ENCODE peak calls at places on chromosomes 16 and 17, in seven cellular contexts. T is CD4-positive, alpha-beta memory T cell; E is testis; V is CD4-positive, alpha-beta T cell; I is heart right ventricle; Z is adrenal gland; O is ascending aorta. D is an unnamed sample.
A peak's percentile ranks its signal among the peaks of the same experiment; 100 is the strongest.

GRCh38 chr17:34391241-34391640 is 28.2 kb upstream of the CCL1 start:
- DNase-seq in O (no peak), Z (no peak), E (no peak), T (no peak), I (no peak), V (no peak), D (no peak)

GRCh38 chr16:80570106-80570478 is 29.3 kb downstream of the DYNLRB2 start:
- DNase-seq in O (no peak), E (no peak), I (no peak), V (no peak), Z (no peak), T (no peak), D (no peak)

GRCh38 chr16:57045694-57046381 is 46.5 kb upstream of the CPNE2 start:
- DNase-seq in I (peak; percentile 73), Z (no peak), V (peak; percentile 24), T (no peak), E (peak; percentile 85), O (no peak), D (peak; percentile 48)

GRCh38 chr16:71254832-71255560 is 24.5 kb upstream of the HYDIN start:
- DNase-seq in E (no peak), Z (no peak), O (no peak), T (no peak), I (no peak), V (no peak), D (no peak)

GRCh38 chr16:347203-347602 is 5.3 kb downstream of the AXIN1 start:
- DNase-seq in E (no peak), Z (no peak), O (no peak), V (no peak), I (no peak), T (no peak), D (no peak)

GRCh38 chr17:16818340-16818739 is 128.3 kb downstream of the CCDC144A start:
- DNase-seq in I (no peak), V (no peak), T (no peak), E (no peak), O (no peak), Z (no peak), D (no peak)

GRCh38 chr16:2512920-2513404 is 790 bp upstream of the ATP6V0C start:
- DNase-seq in T (peak; percentile 58), I (no peak), E (no peak), Z (peak; percentile 54), V (no peak), O (no peak), D (no peak)

GRCh38 chr17:79557724-79558572 is 52.9 kb downstream of the RBFOX3 start:
- DNase-seq in O (no peak), E (peak; percentile 17), Z (no peak), V (no peak), T (no peak), I (no peak), D (no peak)

GRCh38 chr16:73057369-73058210 is 9.7 kb upstream of the ZFHX3 start:
- DNase-seq in T (no peak), I (peak; percentile 45), V (no peak), O (no peak), E (peak; percentile 40), Z (peak; percentile 55), D (no peak)

GRCh38 chr17:60393840-60394529 is 2.1 kb upstream of the USP32 start:
- DNase-seq in V (no peak), T (no peak), I (no peak), E (no peak), O (no peak), Z (no peak), D (no peak)

GRCh38 chr16:19126300-19126699 is 12.5 kb downstream of the ITPRIPL2 start:
- DNase-seq in T (no peak), E (no peak), Z (no peak), V (no peak), I (no peak), O (no peak), D (no peak)

GRCh38 chr16:69057400-69058378 is 47.8 kb upstream of the HAS3 start:
- DNase-seq in E (no peak), O (no peak), I (no peak), Z (peak; percentile 53), T (no peak), V (no peak), D (no peak)

GRCh38 chr16:86118467-86119307 is 219.7 kb downstream of the IRF8 start:
- DNase-seq in T (no peak), E (no peak), O (no peak), V (no peak), I (no peak), Z (no peak), D (no peak)
- H3K27me3 ChIP-seq in T (no peaks in the 10 kb centered on the region), E (no peaks in the 10 kb centered on the region), O (peaks cover 4% of the 10 kb centered on the region), V (peaks cover 21% of the 10 kb centered on the region), I (peaks cover 62% of the 10 kb centered on the region), Z (peaks cover 18% of the 10 kb centered on the region), D (no peaks in the 10 kb centered on the region)

GRCh38 chr17:44363613-44364159 is at the start of gene FAM171A2:
- DNase-seq in V (peak; percentile 64), I (peak; percentile 73), T (no peak), E (peak; percentile 57), Z (no peak), O (no peak), D (peak; percentile 63)

GRCh38 chr17:44362056-44362355 is 1.6 kb downstream of the FAM171A2 start:
- DNase-seq in I (no peak), Z (no peak), T (no peak), O (no peak), V (no peak), E (no peak), D (no peak)

GRCh38 chr17:44362479-44362963 is 1.1 kb downstream of the FAM171A2 start:
- DNase-seq in E (no peak), T (no peak), I (peak; percentile 12), O (no peak), Z (no peak), V (no peak), D (no peak)

GRCh38 chr17:44361292-44362055 is 2.2 kb downstream of the FAM171A2 start:
- DNase-seq in V (no peak), T (no peak), Z (no peak), O (no peak), I (no peak), E (no peak), D (no peak)

GRCh38 chr17:44362964-44363612 is 565 bp downstream of the FAM171A2 start:
- DNase-seq in V (no peak), Z (no peak), O (no peak), I (peak; percentile 24), T (no peak), E (no peak), D (no peak)
- H3K27ac ChIP-seq in V (no peak overlapping the region), Z (no peak overlapping the region), O (no peak overlapping the region), I (peak overlapping the region; percentile 35), T (no peak overlapping the region), E (peak overlapping the region; percentile 30), D (peak overlapping the region; percentile 43)

DNA sequence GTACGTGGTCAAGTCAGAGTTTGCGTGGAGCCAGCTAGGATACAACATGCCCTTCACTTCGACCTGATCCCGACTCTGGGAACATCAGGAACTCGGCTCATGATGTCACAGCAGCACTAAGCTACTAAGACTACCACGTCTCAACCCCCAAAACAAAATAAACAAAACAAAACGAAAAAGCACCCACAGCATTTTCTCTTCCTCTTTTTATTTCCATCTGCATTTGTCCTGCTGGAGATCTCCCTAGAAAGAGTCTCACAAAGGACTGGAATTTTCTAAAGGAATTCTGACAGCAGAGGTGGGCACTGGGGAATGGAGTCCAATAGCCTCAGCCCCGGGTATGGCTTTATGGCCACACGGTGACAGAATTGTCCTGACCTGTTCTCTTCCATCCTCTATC is 196.6 kb downstream of the SALL1 start:
- DNase-seq in Z (no peak), I (no peak), V (no peak), O (no peak), T (no peak), E (no peak), D (no peak)
- H3K27me3 ChIP-seq in Z (no peaks in the 10 kb centered on the region), I (no peaks in the 10 kb centered on the region), V (peaks cover 12% of the 10 kb centered on the region), O (no peaks in the 10 kb centered on the region), T (no peaks in the 10 kb centered on the region), E (no peaks in the 10 kb centered on the region), D (no peaks in the 10 kb centered on the region)

GRCh38 chr16:86519007-86519648 is 8.8 kb downstream of the FOXF1 start:
- DNase-seq in O (no peak), V (no peak), I (no peak), T (peak; percentile 1), E (no peak), Z (no peak), D (no peak)

GRCh38 chr16:86515780-86516617 is 5.7 kb downstream of the FOXF1 start:
- DNase-seq in Z (no peak), V (no peak), O (no peak), T (peak; percentile 13), E (no peak), I (no peak), D (peak; percentile 24)

GRCh38 chr16:86517033-86517432 is 6.7 kb downstream of the FOXF1 start:
- DNase-seq in V (no peak), I (no peak), O (no peak), E (no peak), T (no peak), Z (no peak), D (no peak)

GRCh38 chr16:86516618-86517003 is 6.3 kb downstream of the FOXF1 start:
- DNase-seq in O (no peak), Z (no peak), I (no peak), V (no peak), E (no peak), T (peak; percentile 15), D (no peak)

DNA sequence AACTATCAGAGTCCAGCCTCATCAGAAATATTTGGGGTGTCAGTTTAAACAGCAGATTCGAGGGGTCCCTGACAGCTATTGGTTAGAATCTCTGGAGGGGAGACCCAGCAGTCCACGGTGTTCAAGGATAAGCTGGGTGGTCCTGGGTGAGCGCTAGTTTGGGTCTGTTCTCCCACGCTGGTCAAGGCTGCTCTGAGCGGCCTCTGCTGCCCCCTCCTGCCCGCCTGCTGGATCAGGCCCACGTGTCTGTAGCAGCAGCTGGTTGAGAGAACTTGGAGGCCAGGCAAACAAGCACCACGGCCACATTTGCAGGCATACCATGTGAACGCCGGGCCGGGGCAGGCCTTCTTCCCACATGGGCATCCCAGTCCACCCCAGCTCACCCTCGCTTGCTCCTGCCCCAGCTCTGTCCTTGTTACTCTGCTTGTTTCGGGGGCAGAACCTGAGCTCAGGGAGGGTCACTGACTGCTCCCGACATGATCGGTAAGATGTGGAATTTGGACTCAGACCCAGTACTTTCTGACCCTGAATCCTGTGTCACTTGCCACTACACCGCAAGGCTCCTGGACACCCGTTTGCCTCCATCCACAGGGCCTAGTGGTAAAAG is 7.4 kb downstream of the FOXF1 start:
- DNase-seq in E (peak; percentile 73), V (no peak), O (no peak), Z (peak; percentile 46), T (peak; percentile 2), I (peak; percentile 65), D (peak; percentile 39)
- H3K27ac ChIP-seq in E (no peak overlapping the region), V (no peak overlapping the region), O (no peak overlapping the region), Z (no peak overlapping the region), T (no peak overlapping the region), I (no peak overlapping the region), D (no peak overlapping the region)

D was measured in CD8-positive, alpha-beta memory T cell.